ENCODE peak calls at places on chromosomes 2 and 18, in five cellular contexts. N is fibroblast of lung, D is right atrium auricular region, T is ovary, J is suprapubic skin. M is an unnamed sample. For H3K9me3, the result is how much of the 10 kb centered on the place peaks cover.

GRCh38 chr2:155518094-155518493 is 814.4 kb downstream of the NR4A2 start:
- DNase-seq in N (no peak), D (no peak), T (no peak), J (no peak), M (no peak)

GRCh38 chr2:118202707-118203303 is 114.5 kb downstream of the INSIG2 start:
- DNase-seq in N (peak), D (no peak), T (no peak), J (no peak), M (peak)

GRCh38 chr2:235206980-235207579 is 255.3 kb downstream of the SH3BP4 start:
- DNase-seq in N (no peak), D (peak), T (no peak), J (no peak), M (no peak)

GRCh38 chr2:57696016-57696415 is 350.6 kb upstream of the VRK2 start:
- DNase-seq in N (no peak), D (no peak), T (no peak), J (no peak), M (no peak)

GRCh38 chr2:133407341-133407740 is 160.9 kb downstream of the NCKAP5 start:
- DNase-seq in N (no peak), D (no peak), T (no peak), J (no peak), M (no peak)

GRCh38 chr2:107633580-107634147 is 193.0 kb upstream of the RGPD4 start:
- DNase-seq in N (peak), D (no peak), T (no peak), J (no peak), M (no peak)

GRCh38 chr2:23662941-23663729 is 263.8 kb downstream of the ATAD2B start:
- DNase-seq in N (peak), D (no peak), T (peak), J (no peak), M (peak)

GRCh38 chr2:84959045-84959493 is 11.9 kb upstream of the KCMF1 start:
- DNase-seq in N (peak), D (no peak), T (no peak), J (no peak), M (peak)

GRCh38 chr18:42611134-42611533 is 504.4 kb downstream of the RIT2 start:
- DNase-seq in N (no peak), D (no peak), T (no peak), J (no peak), M (no peak)

GRCh38 chr2:178419123-178419522 is 31.9 kb downstream of the PRKRA start:
- DNase-seq in N (peak), D (no peak), T (no peak), J (no peak), M (peak)

GRCh38 chr2:214796901-214797300 is 12.6 kb downstream of the BARD1 start:
- DNase-seq in N (no peak), D (no peak), T (no peak), J (no peak), M (no peak)

GRCh38 chr2:236706288-236706687 is 136.7 kb downstream of the ACKR3 start:
- DNase-seq in N (no peak), D (no peak), T (no peak), J (no peak), M (no peak)

DNA sequence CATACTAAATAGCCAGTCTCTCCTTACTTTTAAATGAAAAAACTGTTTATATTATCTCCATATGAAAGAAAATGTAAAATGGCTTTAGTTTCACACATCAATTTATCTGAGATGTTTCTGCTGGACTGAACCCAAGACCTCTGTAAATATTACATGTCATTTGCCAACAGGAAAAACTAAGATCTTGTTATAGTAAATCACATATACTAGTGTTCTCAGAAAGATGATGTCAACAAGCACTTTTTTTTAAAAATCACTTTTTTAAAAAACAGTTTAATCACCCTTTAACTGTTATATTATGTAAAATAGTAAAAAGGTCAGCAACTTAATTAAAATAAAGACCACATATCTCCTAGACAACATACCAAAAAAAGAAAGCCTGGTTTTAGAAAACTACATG is 46.3 kb downstream of the PTPN2 start:
- DNase-seq in N (peak), D (no peak), T (no peak), J (no peak), M (peak)
- H3K4me3 ChIP-seq in N (no peak), D (no peak), T (no peak), J (no peak), M (no peak)

DNA sequence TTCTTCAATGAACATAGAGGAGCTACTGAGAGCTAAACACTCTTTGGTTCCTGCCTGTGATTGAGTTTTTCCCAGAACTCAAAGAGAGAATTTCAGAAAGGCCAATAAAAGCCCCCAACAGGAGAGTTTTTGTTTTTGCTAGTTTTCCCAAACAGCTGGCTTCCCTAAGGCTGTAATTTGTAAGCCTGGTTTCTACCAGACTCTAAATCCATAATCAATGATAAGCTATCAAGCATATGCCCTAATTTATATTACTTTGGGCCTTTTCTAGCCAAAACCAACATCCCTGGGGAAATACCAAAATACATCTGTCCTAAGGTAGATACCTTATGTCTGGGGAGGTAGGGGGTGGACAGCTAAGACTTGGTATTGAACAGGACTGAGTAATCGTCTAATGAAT is 25.9 kb upstream of the APOB start:
- DNase-seq in N (no peak), D (no peak), T (no peak), J (no peak), M (no peak)
- H3K9me3 ChIP-seq in N (under half), D (under half), T (under half), J (under half), M (under half)

GRCh38 chr18:36676629-36677028 is 152.2 kb downstream of the TPGS2 start:
- DNase-seq in N (no peak), D (no peak), T (no peak), J (no peak), M (no peak)

GRCh38 chr18:36672437-36673344 is 156.1 kb downstream of the TPGS2 start:
- DNase-seq in N (peak), D (no peak), T (no peak), J (no peak), M (peak)

GRCh38 chr18:36675076-36675475 is 153.7 kb downstream of the TPGS2 start:
- DNase-seq in N (no peak), D (no peak), T (no peak), J (no peak), M (no peak)

GRCh38 chr18:36668349-36668748 is 160.5 kb downstream of the TPGS2 start:
- DNase-seq in N (no peak), D (no peak), T (no peak), J (no peak), M (no peak)

DNA sequence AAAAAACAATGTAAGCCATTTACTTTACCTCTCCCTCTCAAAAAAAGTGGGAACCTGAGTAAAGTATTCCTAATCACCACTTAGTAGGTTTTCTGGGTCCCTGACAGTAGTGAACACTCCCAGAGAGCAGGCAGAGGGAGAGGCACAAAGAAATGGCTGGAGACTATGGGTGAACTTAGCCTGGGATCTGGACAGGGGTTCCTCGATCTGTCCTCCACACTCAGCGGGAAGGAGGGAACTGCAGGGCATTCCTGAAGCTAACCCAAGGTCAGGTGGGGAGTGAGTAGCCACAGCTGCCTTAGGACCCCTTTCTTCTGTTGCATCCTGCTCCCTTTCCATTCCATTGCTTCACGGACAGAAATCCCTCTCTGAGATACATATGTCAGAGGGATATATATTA is 155.3 kb downstream of the TPGS2 start:
- DNase-seq in N (no peak), D (no peak), T (no peak), J (no peak), M (no peak)
- H3K4me3 ChIP-seq in N (no peak), D (no peak), T (no peak), J (no peak), M (no peak)

DNA sequence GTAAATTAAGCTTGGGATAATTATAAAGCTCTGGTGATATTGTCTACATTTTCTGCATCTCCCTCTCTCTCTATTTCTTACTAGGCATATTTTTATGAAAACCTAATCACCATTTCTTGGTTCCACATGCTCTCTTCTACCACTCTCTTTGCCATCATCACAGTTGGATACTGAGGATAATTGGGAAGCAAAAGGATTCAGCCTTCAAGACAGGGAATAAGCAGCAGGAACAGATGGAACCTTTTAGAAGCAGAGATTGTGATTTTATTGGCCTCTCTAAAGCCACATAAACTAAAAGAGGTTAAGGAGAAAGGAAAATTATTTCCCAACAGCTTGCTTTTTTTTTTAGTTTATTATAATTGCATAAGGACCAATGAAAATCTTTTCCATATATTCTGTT is 226.3 kb upstream of the SPHKAP start:
- DNase-seq in N (no peak), D (no peak), T (no peak), J (no peak), M (no peak)
- H3K9me3 ChIP-seq in N (under half), D (under half), T (under half), J (under half), M (under half)